ENCODE peak calls at places on chromosomes 11 and 22, in ten cellular contexts. N, I, G, Y, J, X, D, Z, P and A are unnamed samples.

GRCh38 chr22:50031189-50032091 is 18.9 kb upstream of the IL17REL start:
- DNase-seq in X (no peak), D (peak; percentile 85), P (no peak), I (no peak), G (no peak), J (no peak), Z (no peak), N (no peak), Y (no peak), A (peak; percentile 71)

GRCh38 chr11:95920460-95921105 is 3.3 kb downstream of the MTMR2 start:
- DNase-seq in G (no peak), Z (no peak), I (peak; percentile 42), D (no peak), J (no peak), N (no peak), P (no peak), X (no peak), Y (no peak), A (no peak)

GRCh38 chr22:50422046-50422445 is 52.8 kb downstream of the SBF1 start:
- DNase-seq in N (no peak), P (no peak), I (no peak), D (no peak), X (no peak), Z (no peak), G (no peak), J (no peak), Y (no peak), A (no peak)

GRCh38 chr22:49953680-49954344 is 6.8 kb upstream of the PIM3 start:
- DNase-seq in Y (no peak), I (no peak), P (no peak), D (no peak), X (no peak), J (no peak), G (no peak), N (no peak), Z (no peak), A (no peak)

GRCh38 chr11:15278129-15278528 is 163.4 kb downstream of the INSC start:
- DNase-seq in Y (no peak), D (no peak), Z (no peak), N (no peak), X (peak; percentile 12), I (peak; percentile 29), G (no peak), P (no peak), J (no peak), A (no peak)

GRCh38 chr11:134292661-134293060 is 16.5 kb downstream of the GLB1L3 start:
- DNase-seq in P (no peak), Z (no peak), G (no peak), J (no peak), Y (no peak), N (peak; percentile 9), I (no peak), D (peak; percentile 72), X (no peak), A (no peak)

GRCh38 chr22:30460147-30460546 is 11.7 kb downstream of the SEC14L3 start:
- DNase-seq in N (no peak), Z (no peak), I (no peak), Y (peak; percentile 12), X (no peak), G (no peak), P (no peak), D (no peak), J (no peak), A (no peak)

GRCh38 chr22:23549198-23549595 is 30.9 kb downstream of the IGLL1 start:
- DNase-seq in Z (no peak), I (no peak), G (no peak), D (no peak), Y (no peak), J (no peak), X (no peak), N (no peak), P (peak; percentile 20), A (no peak)

GRCh38 chr11:2169001-2169370 is 2.6 kb downstream of the TH start:
- DNase-seq in D (no peak), Z (no peak), G (no peak), Y (peak; percentile 79), N (no peak), J (no peak), X (no peak), P (no peak), I (no peak), A (no peak)

GRCh38 chr11:11478687-11479086 is 125.6 kb upstream of the CSNK2A3 start:
- DNase-seq in P (peak; percentile 76), Z (peak; percentile 39), X (no peak), Y (no peak), N (no peak), I (no peak), J (no peak), D (no peak), G (no peak), A (no peak)
- TF ChIP-seq CTCF in P (peak; percentile 55), Z (no peak), X (no peak), Y (no peak), N (no peak), I (no peak), J (no peak), D (no peak), G (no peak), A (no peak)

GRCh38 chr22:29300807-29301601 is 5.4 kb upstream of the GAS2L1 start:
- DNase-seq in D (peak; percentile 75), Z (no peak), N (no peak), X (no peak), G (no peak), Y (no peak), P (no peak), I (no peak), J (no peak), A (no peak)
- TF ChIP-seq CTCF in D (no peak), Z (no peak), N (no peak), X (no peak), G (no peak), Y (no peak), P (no peak), I (no peak), J (no peak), A (no peak)

GRCh38 chr22:45157907-45158306 is 5.8 kb upstream of the NUP50 start:
- DNase-seq in Y (no peak), D (no peak), Z (no peak), I (no peak), P (no peak), N (no peak), J (no peak), G (no peak), X (no peak), A (no peak)
- TF ChIP-seq CTCF in Y (no peak), D (no peak), Z (no peak), I (no peak), P (no peak), N (no peak), J (no peak), G (no peak), X (no peak), A (no peak)

GRCh38 chr11:469684-470667 is 19.9 kb downstream of the PTDSS2 start:
- DNase-seq in N (no peak), J (no peak), I (peak; percentile 81), Y (no peak), D (no peak), P (no peak), X (peak; percentile 47), G (no peak), Z (no peak), A (no peak)
- TF ChIP-seq CTCF in N (no peak), J (no peak), I (peak; percentile 46), Y (no peak), D (no peak), P (no peak), X (peak; percentile 29), G (no peak), Z (no peak), A (no peak)

GRCh38 chr11:69661413-69661715 is 13.8 kb downstream of the LTO1 start:
- DNase-seq in Y (no peak), D (no peak), N (no peak), G (no peak), I (no peak), X (no peak), J (no peak), P (no peak), Z (peak; percentile 3), A (no peak)

GRCh38 chr11:69664103-69664775 is 10.9 kb downstream of the LTO1 start:
- DNase-seq in X (no peak), I (no peak), J (no peak), G (no peak), N (no peak), Y (no peak), D (no peak), Z (no peak), P (no peak), A (no peak)

GRCh38 chr11:69662806-69663205 is 12.3 kb downstream of the LTO1 start:
- DNase-seq in Y (no peak), P (no peak), G (no peak), Z (peak; percentile 10), J (no peak), N (no peak), I (no peak), X (no peak), D (no peak), A (no peak)

GRCh38 chr11:69663326-69663725 is 11.8 kb downstream of the LTO1 start:
- DNase-seq in P (no peak), Z (no peak), G (no peak), Y (no peak), X (no peak), I (no peak), J (no peak), D (no peak), N (no peak), A (no peak)

GRCh38 chr11:69662021-69662698 is 13.0 kb downstream of the LTO1 start:
- DNase-seq in Y (no peak), G (no peak), N (no peak), X (no peak), D (no peak), I (no peak), Z (peak; percentile 26), P (peak; percentile 55), J (no peak), A (no peak)
- TF ChIP-seq CTCF in Y (peak; percentile 54), G (peak; percentile 44), N (no peak), X (peak; percentile 31), D (no peak), I (no peak), Z (no peak), P (peak; percentile 64), J (no peak), A (no peak)

DNA sequence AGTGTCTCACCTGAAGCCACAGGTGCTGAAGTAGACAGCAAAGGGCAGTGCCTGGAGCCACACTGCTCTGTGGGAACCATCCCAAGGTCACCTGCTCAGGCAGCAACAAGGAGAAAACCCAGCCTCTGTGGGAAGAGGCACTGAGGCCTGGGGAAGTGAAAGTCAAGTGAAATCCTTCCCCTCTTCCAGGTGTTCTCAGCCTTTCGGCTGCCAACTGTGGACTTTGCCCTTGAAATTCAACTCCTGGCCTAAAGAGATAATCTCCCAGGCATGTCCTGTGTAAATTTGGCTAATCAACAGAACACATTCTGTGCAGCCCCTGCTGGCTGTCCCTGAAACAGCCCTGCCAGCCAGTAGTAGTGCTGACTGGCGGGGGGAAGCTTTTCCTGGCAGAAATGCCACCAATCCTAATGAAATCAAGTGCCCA is 112.1 kb downstream of the RPL27A start:
- DNase-seq in X (no peak), Z (no peak), N (no peak), G (no peak), Y (no peak), I (no peak), P (peak; percentile 51), D (no peak), J (no peak), A (no peak)
- TF ChIP-seq CTCF in X (peak; percentile 8), Z (peak; percentile 27), N (no peak), G (peak; percentile 50), Y (peak; percentile 27), I (no peak), P (peak; percentile 72), D (no peak), J (no peak), A (no peak)